ENCODE peak calls at places on chromosome 11, in seven cellular contexts. N is Panc1, K is GM23248, V is vagina, E is ascending aorta, A is upper lobe of right lung, S is mesenchymal stem cell. J is an unnamed sample. For H3K4me1, the result is how much of the 10 kb centered on the place peaks cover.

GRCh38 chr11:69320756-69321741 is 27.1 kb downstream of the MYEOV start:
- DNase-seq in A (peak), S (peak), E (no peak), K (peak), V (no peak), N (no peak), J (no peak)

GRCh38 chr11:88246680-88247079 is 71.4 kb upstream of the RAB38 start:
- DNase-seq in N (no peak), A (no peak), S (peak), E (no peak), K (peak), V (no peak), J (no peak)

GRCh38 chr11:100776212-100776896 is 89.3 kb downstream of the ARHGAP42 start:
- DNase-seq in E (no peak), S (peak), N (peak), A (no peak), K (peak), V (no peak), J (no peak)

GRCh38 chr11:110665689-110666465 is 46.4 kb downstream of the ARHGAP20 start:
- DNase-seq in N (no peak), S (no peak), V (no peak), K (no peak), A (no peak), E (no peak), J (no peak)

GRCh38 chr11:36409152-36409713 is 100.8 kb downstream of the TRAF6 start:
- DNase-seq in S (peak), V (no peak), K (no peak), E (no peak), A (no peak), N (no peak), J (peak)

GRCh38 chr11:57874981-57875380 is 113.4 kb downstream of the CTNND1 start:
- DNase-seq in A (no peak), S (no peak), N (no peak), K (no peak), E (no peak), V (no peak), J (no peak)

GRCh38 chr11:7143908-7144307 is 55.1 kb downstream of the RBMXL2 start:
- DNase-seq in N (peak), A (no peak), S (peak), V (no peak), E (no peak), K (peak), J (no peak)

GRCh38 chr11:119791047-119791446 is 62.0 kb upstream of the NECTIN1 start:
- DNase-seq in N (no peak), K (no peak), V (no peak), A (peak), S (no peak), E (no peak), J (no peak)

GRCh38 chr11:43694477-43694876 is 13.9 kb downstream of the HSD17B12 start:
- DNase-seq in V (no peak), E (no peak), A (no peak), K (no peak), N (no peak), S (no peak), J (no peak)

GRCh38 chr11:118217575-118217974 is 7.2 kb downstream of the JAML start:
- DNase-seq in N (no peak), V (no peak), E (no peak), S (no peak), A (no peak), K (no peak), J (no peak)
- H3K4me1 ChIP-seq in N (under half), V (under half), E (under half), S (under half), A (under half), K (under half), J (half or more)

DNA sequence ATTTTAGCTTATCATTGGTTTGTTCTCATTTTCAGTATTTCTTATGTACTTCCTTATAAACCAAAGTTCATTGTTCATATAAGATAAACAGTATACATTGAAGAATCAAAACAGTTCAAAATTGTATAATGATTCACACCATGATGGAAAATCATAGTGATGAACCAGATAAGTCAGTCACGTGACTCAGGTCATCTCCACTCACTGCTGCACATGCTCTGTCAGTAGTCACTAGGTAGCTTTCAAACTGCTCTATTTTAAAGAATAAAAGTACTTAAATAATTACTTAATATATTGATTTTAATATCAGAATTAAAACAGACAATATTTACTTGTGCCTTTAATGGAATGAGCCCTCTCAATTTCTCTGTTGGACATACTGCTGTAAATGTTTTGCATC is 37.5 kb downstream of the PDHX start:
- DNase-seq in K (peak), A (no peak), V (no peak), N (no peak), S (no peak), E (no peak), J (no peak)
- H3K4me1 ChIP-seq in K (under half), A (under half), V (under half), N (under half), S (under half), E (under half), J (under half)

DNA sequence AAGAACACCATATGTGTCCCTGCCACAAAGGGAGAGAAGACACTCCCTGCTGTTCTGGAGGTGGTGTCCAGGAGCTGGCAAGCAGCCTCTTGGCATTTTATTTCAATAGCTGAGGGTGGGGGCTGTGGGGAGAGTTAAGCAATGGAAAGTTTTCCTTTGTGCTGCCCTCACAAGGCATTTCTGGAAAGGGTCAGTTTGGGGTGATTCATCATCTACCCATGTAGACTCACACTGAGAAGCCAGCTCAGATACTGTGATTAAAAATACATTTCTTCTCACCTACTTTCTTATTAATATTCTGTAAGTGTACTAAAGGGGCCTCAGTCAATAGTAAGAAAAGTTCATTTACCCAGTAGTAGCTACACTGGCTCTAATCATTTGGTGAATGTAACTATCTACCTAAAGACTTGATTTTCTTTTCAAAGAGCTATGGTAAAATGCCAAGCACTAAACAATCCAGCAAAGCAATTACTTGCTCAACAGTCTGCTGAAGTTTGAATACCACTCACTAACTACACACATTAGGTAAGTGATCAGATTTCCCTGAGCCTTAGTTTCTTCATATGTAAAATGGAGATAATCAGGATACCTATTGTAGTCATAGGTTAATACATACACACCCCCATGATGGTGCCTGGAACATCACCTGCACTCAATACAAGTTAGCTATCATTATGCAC is 55.1 kb downstream of the SLC1A2 start:
- DNase-seq in S (peak), V (no peak), N (no peak), E (peak), K (peak), A (peak), J (no peak)
- H3K4me1 ChIP-seq in S (under half), V (under half), N (under half), E (under half), K (under half), A (under half), J (under half)

DNA sequence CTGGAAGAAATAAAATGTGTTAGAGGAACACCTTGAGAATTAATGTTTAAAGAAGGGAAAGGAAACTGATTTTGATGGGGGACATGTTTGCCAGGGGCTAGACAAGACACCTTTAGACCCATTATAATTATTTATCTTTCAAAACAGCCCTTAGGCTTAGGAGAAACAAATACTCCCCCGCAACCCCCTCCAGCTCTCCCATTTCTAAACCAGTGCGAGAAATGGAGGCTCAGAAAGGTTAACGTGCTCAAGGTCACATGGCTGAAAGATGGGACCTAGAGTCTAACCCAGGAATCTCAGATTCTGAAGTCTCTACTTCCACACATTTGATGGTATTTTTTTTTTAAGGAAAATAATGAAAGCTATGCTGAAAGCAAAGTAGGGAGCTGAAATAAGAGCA is 18.0 kb downstream of the EHF start:
- DNase-seq in N (no peak), V (no peak), K (no peak), S (no peak), E (no peak), A (no peak), J (no peak)
- H3K4me1 ChIP-seq in N (under half), V (half or more), K (under half), S (under half), E (under half), A (under half), J (under half)

GRCh38 chr11:61349189-61349751 is 12.4 kb downstream of the CYB561A3 start:
- DNase-seq in A (no peak), N (no peak), V (no peak), K (no peak), S (no peak), E (no peak), J (no peak)
- H3K4me1 ChIP-seq in A (under half), N (under half), V (under half), K (under half), S (under half), E (under half), J (under half)

DNA sequence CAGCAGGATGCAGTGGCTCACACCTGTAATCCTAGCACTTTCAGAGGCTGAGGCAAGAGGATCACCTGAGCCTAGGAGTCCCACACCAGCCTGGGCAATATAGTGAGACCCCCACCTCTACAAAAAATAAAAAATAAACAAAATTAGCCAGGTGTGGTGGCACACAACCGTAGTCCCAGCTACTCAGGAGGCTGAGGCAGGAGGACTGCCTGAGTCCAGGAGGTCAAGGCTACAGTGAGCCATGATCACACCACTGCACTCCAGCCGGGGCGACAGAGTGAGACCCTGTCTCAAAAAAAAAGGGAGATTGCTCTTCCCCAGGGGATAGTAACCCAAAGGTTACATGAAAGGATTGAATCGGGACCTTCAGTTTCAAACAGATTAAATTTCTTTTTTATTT is 54.0 kb downstream of the AHNAK start:
- DNase-seq in E (no peak), A (no peak), N (no peak), V (no peak), S (no peak), K (no peak), J (no peak)
- H3K4me1 ChIP-seq in E (under half), A (under half), N (under half), V (under half), S (under half), K (under half), J (under half)

GRCh38 chr11:65580756-65581155 is 4.9 kb downstream of the EHBP1L1 start:
- DNase-seq in A (no peak), N (no peak), K (no peak), V (no peak), S (no peak), E (no peak), J (no peak)
- H3K4me1 ChIP-seq in A (under half), N (under half), K (under half), V (under half), S (under half), E (under half), J (under half)

J was measured in naive thymus-derived CD4-positive, alpha-beta T cell.